ENCODE peak calls at places on chromosomes 3 and 15, in five cellular contexts. One of them, this sample, is unnamed.

GRCh38 chr15:64507293-64507802 is 47.0 kb downstream of the ZNF609 start:
- DNase-seq in K562: peak
- DNase-seq in H1: no peak
- DNase-seq in HCT116: no peak
- DNase-seq in HepG2: peak
- DNase-seq in this sample: no peak

GRCh38 chr3:142105991-142106390 is 43.4 kb downstream of the TFDP2 start:
- DNase-seq in K562: no peak
- DNase-seq in H1: no peak
- DNase-seq in HCT116: no peak
- DNase-seq in HepG2: no peak
- DNase-seq in this sample: no peak

GRCh38 chr15:52103217-52104207 is 9.1 kb downstream of the BCL2L10 start:
- DNase-seq in K562: no peak
- DNase-seq in H1: no peak
- DNase-seq in HCT116: peak
- DNase-seq in HepG2: peak
- DNase-seq in this sample: no peak

GRCh38 chr15:81160312-81161214 is 26.5 kb downstream of the CFAP161 start:
- DNase-seq in K562: no peak
- DNase-seq in H1: no peak
- DNase-seq in HCT116: no peak
- DNase-seq in HepG2: no peak
- DNase-seq in this sample: no peak

GRCh38 chr15:71411538-71412482 is 296.5 kb downstream of the THSD4 start:
- DNase-seq in K562: no peak
- DNase-seq in H1: no peak
- DNase-seq in HCT116: no peak
- DNase-seq in HepG2: no peak
- DNase-seq in this sample: no peak

GRCh38 chr3:76352069-76352847 is 566.9 kb upstream of the ZNF717 start:
- DNase-seq in K562: no peak
- DNase-seq in H1: no peak
- DNase-seq in HCT116: no peak
- DNase-seq in HepG2: no peak
- DNase-seq in this sample: no peak

GRCh38 chr15:57562220-57562769 is 29.4 kb upstream of the MYZAP start:
- DNase-seq in K562: no peak
- DNase-seq in H1: no peak
- DNase-seq in HCT116: no peak
- DNase-seq in HepG2: no peak
- DNase-seq in this sample: no peak

GRCh38 chr3:8607285-8608040 is 37.1 kb downstream of the SSUH2 start:
- DNase-seq in K562: no peak
- DNase-seq in H1: peak
- DNase-seq in HCT116: peak
- DNase-seq in HepG2: peak
- DNase-seq in this sample: peak

GRCh38 chr3:133910422-133910821 is 14.7 kb upstream of the RAB6B start:
- DNase-seq in K562: no peak
- DNase-seq in H1: no peak
- DNase-seq in HCT116: no peak
- DNase-seq in HepG2: no peak
- DNase-seq in this sample: peak

GRCh38 chr3:153595186-153595815 is 433.3 kb downstream of the RAP2B start:
- DNase-seq in K562: peak
- DNase-seq in H1: no peak
- DNase-seq in HCT116: peak
- DNase-seq in HepG2: peak
- DNase-seq in this sample: peak

GRCh38 chr15:93974804-93975481 is 256.4 kb upstream of the MCTP2 start:
- DNase-seq in K562: no peak
- DNase-seq in H1: no peak
- DNase-seq in HCT116: peak
- DNase-seq in HepG2: peak
- DNase-seq in this sample: peak

GRCh38 chr3:163328680-163329079 is 1749.6 kb downstream of the SI start:
- DNase-seq in K562: no peak
- DNase-seq in H1: peak
- DNase-seq in HCT116: no peak
- DNase-seq in HepG2: no peak
- DNase-seq in this sample: no peak

GRCh38 chr3:47781685-47782537 is at the start of gene SMARCC1:
- DNase-seq in K562: peak
- DNase-seq in H1: peak
- DNase-seq in HCT116: peak
- DNase-seq in HepG2: peak
- DNase-seq in this sample: peak

GRCh38 chr15:62957130-62957529 is 85.4 kb upstream of the TPM1 start:
- DNase-seq in K562: no peak
- DNase-seq in H1: no peak
- DNase-seq in HCT116: no peak
- DNase-seq in HepG2: no peak
- DNase-seq in this sample: no peak

GRCh38 chr3:32200490-32200889 is 38.0 kb upstream of the CMTM8 start:
- DNase-seq in K562: no peak
- DNase-seq in H1: no peak
- DNase-seq in HCT116: no peak
- DNase-seq in HepG2: no peak
- DNase-seq in this sample: no peak

GRCh38 chr3:119901148-119901547 is 119.2 kb downstream of the NR1I2 start:
- DNase-seq in K562: no peak
- DNase-seq in H1: no peak
- DNase-seq in HCT116: no peak
- DNase-seq in HepG2: no peak
- DNase-seq in this sample: no peak

GRCh38 chr15:66613743-66614142 is 47.9 kb upstream of the LCTL start:
- DNase-seq in K562: no peak
- DNase-seq in H1: no peak
- DNase-seq in HCT116: no peak
- DNase-seq in HepG2: no peak
- DNase-seq in this sample: no peak

GRCh38 chr3:62587579-62588031 is 214.3 kb upstream of the FEZF2 start:
- DNase-seq in K562: no peak
- DNase-seq in H1: no peak
- DNase-seq in HCT116: no peak
- DNase-seq in HepG2: no peak
- DNase-seq in this sample: no peak

GRCh38 chr3:66778749-66779148 is 219.4 kb upstream of the KBTBD8 start:
- DNase-seq in K562: no peak
- DNase-seq in H1: no peak
- DNase-seq in HCT116: no peak
- DNase-seq in HepG2: no peak
- DNase-seq in this sample: no peak

GRCh38 chr3:117793684-117794304 is 1084.2 kb downstream of the TUSC7 start:
- DNase-seq in K562: no peak
- DNase-seq in H1: no peak
- DNase-seq in HCT116: no peak
- DNase-seq in HepG2: no peak
- DNase-seq in this sample: peak

GRCh38 chr3:113496924-113497323 is 18.0 kb downstream of the SPICE1 start:
- DNase-seq in K562: no peak
- DNase-seq in H1: no peak
- DNase-seq in HCT116: no peak
- DNase-seq in HepG2: no peak
- DNase-seq in this sample: no peak

GRCh38 chr3:188283347-188283746 is 129.4 kb downstream of the LPP start:
- DNase-seq in K562: no peak
- DNase-seq in H1: no peak
- DNase-seq in HCT116: no peak
- DNase-seq in HepG2: peak
- DNase-seq in this sample: no peak

GRCh38 chr3:3196148-3196861 is 16.8 kb upstream of the CRBN start:
- DNase-seq in K562: peak
- DNase-seq in H1: peak
- DNase-seq in HCT116: peak
- DNase-seq in HepG2: no peak
- DNase-seq in this sample: peak

GRCh38 chr3:50221413-50222168 is 14.4 kb upstream of the GNAI2 start:
- DNase-seq in K562: peak
- DNase-seq in H1: peak
- DNase-seq in HCT116: no peak
- DNase-seq in HepG2: peak
- DNase-seq in this sample: no peak

GRCh38 chr3:37510749-37511148 is 336.4 kb upstream of the LRRFIP2 start:
- DNase-seq in K562: no peak
- DNase-seq in H1: no peak
- DNase-seq in HCT116: no peak
- DNase-seq in HepG2: no peak
- DNase-seq in this sample: no peak

GRCh38 chr3:181623924-181624694 is 87.6 kb upstream of the SOX2 start:
- DNase-seq in K562: no peak
- DNase-seq in H1: no peak
- DNase-seq in HCT116: peak
- DNase-seq in HepG2: no peak
- DNase-seq in this sample: no peak

GRCh38 chr3:4323246-4324027 is 20.3 kb downstream of the SETMAR start:
- DNase-seq in K562: peak
- DNase-seq in H1: no peak
- DNase-seq in HCT116: no peak
- DNase-seq in HepG2: no peak
- DNase-seq in this sample: no peak

GRCh38 chr3:171974986-171975837 is 64.2 kb upstream of the FNDC3B start:
- DNase-seq in K562: peak
- DNase-seq in H1: no peak
- DNase-seq in HCT116: no peak
- DNase-seq in HepG2: no peak
- DNase-seq in this sample: no peak

GRCh38 chr15:48811325-48811938 is 563 bp upstream of the CEP152 start:
- DNase-seq in K562: peak
- DNase-seq in H1: no peak
- DNase-seq in HCT116: no peak
- DNase-seq in HepG2: peak
- DNase-seq in this sample: peak

GRCh38 chr3:187740446-187741399 is 4.5 kb downstream of the BCL6 start:
- DNase-seq in K562: peak
- DNase-seq in H1: peak
- DNase-seq in HCT116: no peak
- DNase-seq in HepG2: no peak
- DNase-seq in this sample: peak

GRCh38 chr15:39936187-39936586 is 2.3 kb downstream of the EIF2AK4 start:
- DNase-seq in K562: no peak
- DNase-seq in H1: no peak
- DNase-seq in HCT116: no peak
- DNase-seq in HepG2: no peak
- DNase-seq in this sample: no peak

GRCh38 chr15:57890351-57890750 is 175.2 kb downstream of the ALDH1A2 start:
- DNase-seq in K562: no peak
- DNase-seq in H1: no peak
- DNase-seq in HCT116: no peak
- DNase-seq in HepG2: no peak
- DNase-seq in this sample: no peak

GRCh38 chr3:55485208-55485791 is 1.8 kb downstream of the WNT5A start:
- DNase-seq in K562: peak
- DNase-seq in H1: peak
- DNase-seq in HCT116: no peak
- DNase-seq in HepG2: peak
- DNase-seq in this sample: peak

DNA sequence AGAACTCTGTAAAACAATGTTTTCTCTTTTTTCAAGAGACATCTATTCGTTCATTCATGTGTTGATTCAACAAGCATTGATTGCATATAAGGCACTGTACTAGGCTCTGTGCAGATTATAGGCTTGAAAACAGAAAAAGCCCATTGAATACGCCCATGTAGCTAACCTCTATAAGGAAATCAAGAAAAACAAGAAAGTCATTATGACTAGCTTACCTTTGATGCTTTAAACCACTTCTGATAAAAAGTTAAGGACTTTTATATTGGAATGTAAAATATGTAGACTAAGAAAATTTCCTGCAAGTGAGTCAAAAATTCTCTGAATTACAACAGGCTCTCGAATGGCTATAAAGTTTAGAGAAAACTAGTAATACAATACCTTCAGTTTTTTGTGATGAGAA is 92.5 kb downstream of the BDH1 start:
- DNase-seq in K562: no peak
- DNase-seq in H1: no peak
- DNase-seq in HCT116: no peak
- DNase-seq in HepG2: no peak
- DNase-seq in this sample: no peak
- TF ChIP-seq JUND in K562: no peak
- TF ChIP-seq JUND in H1: no peak
- TF ChIP-seq JUND in HCT116: no peak
- TF ChIP-seq JUND in HepG2: no peak
- TF ChIP-seq JUND in this sample: no peak

GRCh38 chr15:77027697-77028450 is 32.9 kb downstream of the PSTPIP1 start:
- DNase-seq in K562: peak
- DNase-seq in H1: peak
- DNase-seq in HCT116: no peak
- DNase-seq in HepG2: no peak
- DNase-seq in this sample: no peak
- TF ChIP-seq JUND in K562: no peak
- TF ChIP-seq JUND in H1: no peak
- TF ChIP-seq JUND in HCT116: no peak
- TF ChIP-seq JUND in HepG2: no peak
- TF ChIP-seq JUND in this sample: no peak

DNA sequence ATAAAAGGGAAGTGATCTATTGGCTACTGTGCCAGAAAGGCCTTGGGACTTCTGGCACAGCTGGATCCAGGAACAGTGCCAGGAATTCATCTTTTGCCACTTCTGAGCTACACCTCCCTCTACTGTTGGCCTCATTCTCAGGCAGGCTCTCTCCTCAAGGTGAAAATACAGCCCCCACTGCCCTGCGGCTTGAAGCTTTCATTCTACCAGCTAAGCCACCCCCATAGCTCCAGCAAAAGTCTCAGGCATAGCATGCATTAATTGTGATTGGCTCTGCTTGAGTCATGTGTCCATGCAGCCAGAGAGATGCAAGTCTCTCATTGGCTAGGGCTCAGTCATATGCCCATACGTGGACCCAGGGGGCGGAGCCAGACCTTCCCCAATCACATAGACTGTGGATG is 142.4 kb downstream of the TPRA1 start:
- DNase-seq in K562: peak
- DNase-seq in H1: no peak
- DNase-seq in HCT116: no peak
- DNase-seq in HepG2: no peak
- DNase-seq in this sample: no peak
- TF ChIP-seq JUND in K562: no peak
- TF ChIP-seq JUND in H1: no peak
- TF ChIP-seq JUND in HCT116: no peak
- TF ChIP-seq JUND in HepG2: no peak
- TF ChIP-seq JUND in this sample: no peak

GRCh38 chr3:13305623-13306022 is 114.5 kb downstream of the NUP210 start:
- DNase-seq in K562: no peak
- DNase-seq in H1: no peak
- DNase-seq in HCT116: no peak
- DNase-seq in HepG2: no peak
- DNase-seq in this sample: no peak

GRCh38 chr3:13309004-13309403 is 111.1 kb downstream of the NUP210 start:
- DNase-seq in K562: no peak
- DNase-seq in H1: no peak
- DNase-seq in HCT116: no peak
- DNase-seq in HepG2: no peak
- DNase-seq in this sample: no peak

GRCh38 chr3:13307041-13307440 is 113.1 kb downstream of the NUP210 start:
- DNase-seq in K562: no peak
- DNase-seq in H1: no peak
- DNase-seq in HCT116: no peak
- DNase-seq in HepG2: no peak
- DNase-seq in this sample: no peak

GRCh38 chr3:13303410-13303809 is 116.7 kb downstream of the NUP210 start:
- DNase-seq in K562: no peak
- DNase-seq in H1: no peak
- DNase-seq in HCT116: no peak
- DNase-seq in HepG2: no peak
- DNase-seq in this sample: no peak

GRCh38 chr3:13308406-13308805 is 111.7 kb downstream of the NUP210 start:
- DNase-seq in K562: peak
- DNase-seq in H1: peak
- DNase-seq in HCT116: peak
- DNase-seq in HepG2: peak
- DNase-seq in this sample: peak
- TF ChIP-seq JUND in K562: peak
- TF ChIP-seq JUND in H1: no peak
- TF ChIP-seq JUND in HCT116: no peak
- TF ChIP-seq JUND in HepG2: no peak
- TF ChIP-seq JUND in this sample: no peak